ENCODE peak calls at places on chromosome 15, in six cellular contexts. One of them, this sample, is unnamed.

GRCh38 chr15:29680806-29681485 is 141.3 kb downstream of the TJP1 start:
- DNase-seq in PC-9: no peak
- DNase-seq in AG09309: no peak
- DNase-seq in ovary: no peak
- DNase-seq in BE2C: no peak
- DNase-seq in stomach: no peak
- DNase-seq in this sample: no peak

GRCh38 chr15:59443341-59444081 is 5.5 kb downstream of the FAM81A start:
- DNase-seq in PC-9: no peak
- DNase-seq in AG09309: no peak
- DNase-seq in ovary: no peak
- DNase-seq in BE2C: no peak
- DNase-seq in stomach: no peak
- DNase-seq in this sample: no peak

GRCh38 chr15:37053070-37053653 is 47.2 kb downstream of the MEIS2 start:
- DNase-seq in PC-9: no peak
- DNase-seq in AG09309: no peak
- DNase-seq in ovary: no peak
- DNase-seq in BE2C: no peak
- DNase-seq in stomach: no peak
- DNase-seq in this sample: no peak

GRCh38 chr15:41804920-41805666 is 22.8 kb upstream of the JMJD7 start:
- DNase-seq in PC-9: no peak
- DNase-seq in AG09309: no peak
- DNase-seq in ovary: no peak
- DNase-seq in BE2C: no peak
- DNase-seq in stomach: no peak
- DNase-seq in this sample: no peak

GRCh38 chr15:85533949-85534543 is 153.6 kb downstream of the AKAP13 start:
- DNase-seq in PC-9: no peak
- DNase-seq in AG09309: no peak
- DNase-seq in ovary: no peak
- DNase-seq in BE2C: no peak
- DNase-seq in stomach: no peak
- DNase-seq in this sample: no peak

GRCh38 chr15:62482715-62483429 is 317.8 kb upstream of the C2CD4B start:
- DNase-seq in PC-9: no peak
- DNase-seq in AG09309: peak
- DNase-seq in ovary: no peak
- DNase-seq in BE2C: peak
- DNase-seq in stomach: no peak
- DNase-seq in this sample: no peak

GRCh38 chr15:81265944-81266775 is 57.8 kb downstream of the STARD5 start:
- DNase-seq in PC-9: peak
- DNase-seq in AG09309: peak
- DNase-seq in ovary: peak
- DNase-seq in BE2C: peak
- DNase-seq in stomach: peak
- DNase-seq in this sample: peak

GRCh38 chr15:45287400-45287799 is 35.4 kb downstream of the SLC28A2 start:
- DNase-seq in PC-9: no peak
- DNase-seq in AG09309: no peak
- DNase-seq in ovary: no peak
- DNase-seq in BE2C: no peak
- DNase-seq in stomach: no peak
- DNase-seq in this sample: no peak

GRCh38 chr15:100919481-100920405 is 586 bp downstream of the LRRK1 start:
- DNase-seq in PC-9: no peak
- DNase-seq in AG09309: no peak
- DNase-seq in ovary: peak
- DNase-seq in BE2C: no peak
- DNase-seq in stomach: no peak
- DNase-seq in this sample: no peak

GRCh38 chr15:91099616-91100560 is at the start of gene SV2B:
- DNase-seq in PC-9: no peak
- DNase-seq in AG09309: no peak
- DNase-seq in ovary: no peak
- DNase-seq in BE2C: peak
- DNase-seq in stomach: peak
- DNase-seq in this sample: no peak

GRCh38 chr15:67465196-67465952 is 55.6 kb upstream of the C15orf61 start:
- DNase-seq in PC-9: no peak
- DNase-seq in AG09309: no peak
- DNase-seq in ovary: no peak
- DNase-seq in BE2C: no peak
- DNase-seq in stomach: no peak
- DNase-seq in this sample: no peak

GRCh38 chr15:73964736-73965093 is 27.4 kb downstream of the STOML1 start:
- DNase-seq in PC-9: peak
- DNase-seq in AG09309: no peak
- DNase-seq in ovary: peak
- DNase-seq in BE2C: peak
- DNase-seq in stomach: peak
- DNase-seq in this sample: no peak

GRCh38 chr15:77974098-77974414 is 103.5 kb downstream of the TBC1D2B start:
- DNase-seq in PC-9: peak
- DNase-seq in AG09309: no peak
- DNase-seq in ovary: no peak
- DNase-seq in BE2C: peak
- DNase-seq in stomach: peak
- DNase-seq in this sample: peak

GRCh38 chr15:24945711-24946110 is 9.1 kb upstream of the SNRPN start:
- DNase-seq in PC-9: no peak
- DNase-seq in AG09309: no peak
- DNase-seq in ovary: no peak
- DNase-seq in BE2C: no peak
- DNase-seq in stomach: no peak
- DNase-seq in this sample: no peak

GRCh38 chr15:98444067-98444600 is 204.2 kb upstream of the IGF1R start:
- DNase-seq in PC-9: peak
- DNase-seq in AG09309: no peak
- DNase-seq in ovary: no peak
- DNase-seq in BE2C: no peak
- DNase-seq in stomach: no peak
- DNase-seq in this sample: no peak

GRCh38 chr15:28944286-28944685 is 58.5 kb downstream of the APBA2 start:
- DNase-seq in PC-9: no peak
- DNase-seq in AG09309: no peak
- DNase-seq in ovary: no peak
- DNase-seq in BE2C: no peak
- DNase-seq in stomach: peak
- DNase-seq in this sample: no peak

GRCh38 chr15:40982855-40983254 is 29.6 kb downstream of the CHAC1 start:
- DNase-seq in PC-9: no peak
- DNase-seq in AG09309: peak
- DNase-seq in ovary: no peak
- DNase-seq in BE2C: no peak
- DNase-seq in stomach: no peak
- DNase-seq in this sample: no peak

GRCh38 chr15:83053151-83053550 is 13.9 kb downstream of the BTBD1 start:
- DNase-seq in PC-9: no peak
- DNase-seq in AG09309: peak
- DNase-seq in ovary: no peak
- DNase-seq in BE2C: no peak
- DNase-seq in stomach: no peak
- DNase-seq in this sample: peak

GRCh38 chr15:71011503-71012155 is 103.6 kb upstream of the THSD4 start:
- DNase-seq in PC-9: peak
- DNase-seq in AG09309: peak
- DNase-seq in ovary: no peak
- DNase-seq in BE2C: no peak
- DNase-seq in stomach: no peak
- DNase-seq in this sample: peak

GRCh38 chr15:74132681-74133070 is 2.3 kb downstream of the ISLR2 start:
- DNase-seq in PC-9: no peak
- DNase-seq in AG09309: no peak
- DNase-seq in ovary: no peak
- DNase-seq in BE2C: no peak
- DNase-seq in stomach: no peak
- DNase-seq in this sample: no peak

GRCh38 chr15:99682455-99682854 is 50.8 kb downstream of the LYSMD4 start:
- DNase-seq in PC-9: no peak
- DNase-seq in AG09309: peak
- DNase-seq in ovary: no peak
- DNase-seq in BE2C: no peak
- DNase-seq in stomach: no peak
- DNase-seq in this sample: no peak

GRCh38 chr15:86553116-86553515 is 473.4 kb downstream of the AGBL1 start:
- DNase-seq in PC-9: no peak
- DNase-seq in AG09309: no peak
- DNase-seq in ovary: no peak
- DNase-seq in BE2C: no peak
- DNase-seq in stomach: no peak
- DNase-seq in this sample: no peak

GRCh38 chr15:52466134-52466701 is 62.5 kb downstream of the MYO5A start:
- DNase-seq in PC-9: no peak
- DNase-seq in AG09309: no peak
- DNase-seq in ovary: no peak
- DNase-seq in BE2C: no peak
- DNase-seq in stomach: peak
- DNase-seq in this sample: no peak

GRCh38 chr15:66006986-66007385 is 137.7 kb downstream of the RAB11A start:
- DNase-seq in PC-9: no peak
- DNase-seq in AG09309: peak
- DNase-seq in ovary: no peak
- DNase-seq in BE2C: no peak
- DNase-seq in stomach: no peak
- DNase-seq in this sample: no peak

GRCh38 chr15:63387741-63388468 is 6.3 kb upstream of the CA12 start:
- DNase-seq in PC-9: no peak
- DNase-seq in AG09309: no peak
- DNase-seq in ovary: no peak
- DNase-seq in BE2C: no peak
- DNase-seq in stomach: no peak
- DNase-seq in this sample: no peak

GRCh38 chr15:77599899-77600298 is 32.8 kb downstream of the LINGO1 start:
- DNase-seq in PC-9: no peak
- DNase-seq in AG09309: no peak
- DNase-seq in ovary: no peak
- DNase-seq in BE2C: peak
- DNase-seq in stomach: no peak
- DNase-seq in this sample: no peak

GRCh38 chr15:76149291-76149910 is 89.6 kb downstream of the TMEM266 start:
- DNase-seq in PC-9: no peak
- DNase-seq in AG09309: no peak
- DNase-seq in ovary: no peak
- DNase-seq in BE2C: no peak
- DNase-seq in stomach: no peak
- DNase-seq in this sample: no peak

GRCh38 chr15:70375586-70375985 is 277.9 kb upstream of the TLE3 start:
- DNase-seq in PC-9: no peak
- DNase-seq in AG09309: no peak
- DNase-seq in ovary: no peak
- DNase-seq in BE2C: no peak
- DNase-seq in stomach: no peak
- DNase-seq in this sample: no peak

GRCh38 chr15:70064441-70064840 is 33.3 kb downstream of the TLE3 start:
- DNase-seq in PC-9: no peak
- DNase-seq in AG09309: no peak
- DNase-seq in ovary: no peak
- DNase-seq in BE2C: no peak
- DNase-seq in stomach: no peak
- DNase-seq in this sample: no peak

GRCh38 chr15:28140062-28140461 is 40.9 kb upstream of the OCA2 start:
- DNase-seq in PC-9: no peak
- DNase-seq in AG09309: no peak
- DNase-seq in ovary: no peak
- DNase-seq in BE2C: no peak
- DNase-seq in stomach: no peak
- DNase-seq in this sample: no peak

GRCh38 chr15:43769584-43770228 is 7.1 kb downstream of the ELL3 start:
- DNase-seq in PC-9: peak
- DNase-seq in AG09309: no peak
- DNase-seq in ovary: no peak
- DNase-seq in BE2C: peak
- DNase-seq in stomach: peak
- DNase-seq in this sample: no peak

DNA sequence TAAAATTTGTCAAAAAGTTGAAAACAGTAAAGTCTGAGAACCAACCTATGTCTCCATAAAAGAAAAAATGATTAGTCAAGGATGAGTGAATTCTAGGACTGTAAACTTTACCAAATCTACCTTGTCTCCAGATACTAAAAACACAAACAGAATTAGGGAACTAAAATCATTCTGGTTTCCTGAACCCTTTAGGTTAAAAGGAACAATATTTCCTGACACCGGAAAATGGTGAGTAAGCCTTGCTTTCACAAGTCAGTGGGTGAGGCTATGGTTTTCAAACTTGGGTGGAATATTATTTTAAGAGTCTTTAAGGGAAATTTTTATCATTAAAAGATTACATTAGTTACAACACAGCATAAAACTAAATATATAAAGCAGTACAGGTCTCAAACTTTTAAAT is 2.4 kb downstream of the SLC12A6 start:
- DNase-seq in PC-9: no peak
- DNase-seq in AG09309: no peak
- DNase-seq in ovary: no peak
- DNase-seq in BE2C: no peak
- DNase-seq in stomach: no peak
- DNase-seq in this sample: no peak
- H3K4me3 ChIP-seq in PC-9: peak
- H3K4me3 ChIP-seq in AG09309: peak
- H3K4me3 ChIP-seq in ovary: no peak
- H3K4me3 ChIP-seq in BE2C: no peak
- H3K4me3 ChIP-seq in stomach: peak
- H3K4me3 ChIP-seq in this sample: no peak

GRCh38 chr15:79962178-79962577 is 8.8 kb downstream of the BCL2A1 start:
- DNase-seq in PC-9: no peak
- DNase-seq in AG09309: no peak
- DNase-seq in ovary: no peak
- DNase-seq in BE2C: no peak
- DNase-seq in stomach: no peak
- DNase-seq in this sample: no peak
- H3K4me3 ChIP-seq in PC-9: no peak
- H3K4me3 ChIP-seq in AG09309: no peak
- H3K4me3 ChIP-seq in ovary: no peak
- H3K4me3 ChIP-seq in BE2C: no peak
- H3K4me3 ChIP-seq in stomach: no peak
- H3K4me3 ChIP-seq in this sample: no peak

GRCh38 chr15:64739216-64739976 is 36.0 kb downstream of the RBPMS2 start:
- DNase-seq in PC-9: no peak
- DNase-seq in AG09309: no peak
- DNase-seq in ovary: peak
- DNase-seq in BE2C: peak
- DNase-seq in stomach: no peak
- DNase-seq in this sample: no peak
- H3K4me3 ChIP-seq in PC-9: no peak
- H3K4me3 ChIP-seq in AG09309: no peak
- H3K4me3 ChIP-seq in ovary: no peak
- H3K4me3 ChIP-seq in BE2C: no peak
- H3K4me3 ChIP-seq in stomach: peak
- H3K4me3 ChIP-seq in this sample: no peak

DNA sequence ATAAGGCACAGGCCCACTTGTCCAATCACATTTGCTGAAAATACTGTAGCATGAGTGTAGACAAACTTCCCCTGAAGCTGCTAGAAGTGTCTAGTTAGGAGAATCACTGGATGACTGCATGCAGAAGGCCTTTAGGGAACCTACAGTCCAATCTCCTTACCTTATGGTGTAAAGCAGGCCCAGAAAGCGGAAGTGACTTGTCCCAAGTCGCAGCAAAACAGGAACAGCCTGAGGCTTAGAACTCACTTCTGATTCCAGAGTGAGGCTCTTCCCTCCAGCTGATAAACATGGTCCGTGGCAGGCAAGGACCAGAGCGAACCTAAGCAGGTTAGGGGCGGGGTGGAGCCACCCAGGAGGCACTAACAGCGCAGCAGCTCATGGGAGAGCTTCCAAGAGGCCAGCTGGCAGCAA is 2.5 kb downstream of the GRAMD2A start:
- DNase-seq in PC-9: no peak
- DNase-seq in AG09309: no peak
- DNase-seq in ovary: no peak
- DNase-seq in BE2C: no peak
- DNase-seq in stomach: no peak
- DNase-seq in this sample: no peak
- H3K4me3 ChIP-seq in PC-9: no peak
- H3K4me3 ChIP-seq in AG09309: no peak
- H3K4me3 ChIP-seq in ovary: no peak
- H3K4me3 ChIP-seq in BE2C: no peak
- H3K4me3 ChIP-seq in stomach: no peak
- H3K4me3 ChIP-seq in this sample: no peak

This sample was measured in LNCaP clone FGC.